ENCODE peak calls at places on chromosomes 13 and 19, in four cellular contexts. I, F, C and V are unnamed samples.

GRCh38 chr13:99979453-99980200 is 2.0 kb upstream of the ZIC2 start:
- DNase-seq in I (no peak), F (no peak), C (peak; percentile 40), V (peak; percentile 54)

GRCh38 chr13:112877496-112877895 is 91.5 kb upstream of the MCF2L start:
- DNase-seq in I (no peak), F (no peak), C (peak; percentile 33), V (no peak)

GRCh38 chr19:1307755-1308303 is 22.2 kb downstream of the EFNA2 start:
- DNase-seq in I (no peak), F (no peak), C (no peak), V (no peak)

GRCh38 chr19:1746401-1747284 is 6.7 kb upstream of the ONECUT3 start:
- DNase-seq in I (no peak), F (no peak), C (no peak), V (no peak)

GRCh38 chr13:25630327-25630726 is 258.6 kb downstream of the ATP8A2 start:
- DNase-seq in I (no peak), F (no peak), C (no peak), V (no peak)

GRCh38 chr13:42996584-42996983 is 4.5 kb upstream of the EPSTI1 start:
- DNase-seq in I (no peak), F (peak; percentile 89), C (no peak), V (no peak)

GRCh38 chr19:10283786-10284540 is 2.8 kb upstream of the ICAM4 start:
- DNase-seq in I (no peak), F (no peak), C (no peak), V (no peak)

GRCh38 chr13:49877629-49878218 is 58.4 kb downstream of the SPRYD7 start:
- DNase-seq in I (no peak), F (no peak), C (no peak), V (no peak)

GRCh38 chr19:8880864-8881488 is 48.8 kb downstream of the MBD3L1 start:
- DNase-seq in I (no peak), F (no peak), C (no peak), V (no peak)

GRCh38 chr13:26019881-26020535 is 31.8 kb downstream of the SHISA2 start:
- DNase-seq in I (no peak), F (peak; percentile 61), C (no peak), V (no peak)

GRCh38 chr13:39016789-39017188 is 21.1 kb downstream of the PROSER1 start:
- DNase-seq in I (no peak), F (no peak), C (no peak), V (no peak)

GRCh38 chr19:57949702-57950101 is 2.2 kb upstream of the ZNF256 start:
- DNase-seq in I (no peak), F (no peak), C (no peak), V (no peak)

GRCh38 chr13:25130944-25131343 is 35.0 kb downstream of the PABPC3 start:
- DNase-seq in I (no peak), F (no peak), C (no peak), V (no peak)

GRCh38 chr19:7458675-7459074 is 30.2 kb downstream of the PEX11G start:
- DNase-seq in I (no peak), F (no peak), C (peak; percentile 43), V (no peak)

GRCh38 chr19:49746206-49746958 is 16.7 kb downstream of the TSKS start:
- DNase-seq in I (peak; percentile 46), F (no peak), C (peak; percentile 58), V (no peak)

GRCh38 chr19:17778621-17779280 is 16.2 kb upstream of the B3GNT3 start:
- DNase-seq in I (no peak), F (no peak), C (no peak), V (no peak)

GRCh38 chr13:102402292-102402691 is 444 bp upstream of the FGF14 start:
- DNase-seq in I (no peak), F (no peak), C (peak; percentile 46), V (peak; percentile 73)
- H3K4me3 ChIP-seq in I (no peak overlapping the region), F (no peak overlapping the region), C (peak overlapping the region; percentile 9), V (peak overlapping the region; percentile 58)

DNA sequence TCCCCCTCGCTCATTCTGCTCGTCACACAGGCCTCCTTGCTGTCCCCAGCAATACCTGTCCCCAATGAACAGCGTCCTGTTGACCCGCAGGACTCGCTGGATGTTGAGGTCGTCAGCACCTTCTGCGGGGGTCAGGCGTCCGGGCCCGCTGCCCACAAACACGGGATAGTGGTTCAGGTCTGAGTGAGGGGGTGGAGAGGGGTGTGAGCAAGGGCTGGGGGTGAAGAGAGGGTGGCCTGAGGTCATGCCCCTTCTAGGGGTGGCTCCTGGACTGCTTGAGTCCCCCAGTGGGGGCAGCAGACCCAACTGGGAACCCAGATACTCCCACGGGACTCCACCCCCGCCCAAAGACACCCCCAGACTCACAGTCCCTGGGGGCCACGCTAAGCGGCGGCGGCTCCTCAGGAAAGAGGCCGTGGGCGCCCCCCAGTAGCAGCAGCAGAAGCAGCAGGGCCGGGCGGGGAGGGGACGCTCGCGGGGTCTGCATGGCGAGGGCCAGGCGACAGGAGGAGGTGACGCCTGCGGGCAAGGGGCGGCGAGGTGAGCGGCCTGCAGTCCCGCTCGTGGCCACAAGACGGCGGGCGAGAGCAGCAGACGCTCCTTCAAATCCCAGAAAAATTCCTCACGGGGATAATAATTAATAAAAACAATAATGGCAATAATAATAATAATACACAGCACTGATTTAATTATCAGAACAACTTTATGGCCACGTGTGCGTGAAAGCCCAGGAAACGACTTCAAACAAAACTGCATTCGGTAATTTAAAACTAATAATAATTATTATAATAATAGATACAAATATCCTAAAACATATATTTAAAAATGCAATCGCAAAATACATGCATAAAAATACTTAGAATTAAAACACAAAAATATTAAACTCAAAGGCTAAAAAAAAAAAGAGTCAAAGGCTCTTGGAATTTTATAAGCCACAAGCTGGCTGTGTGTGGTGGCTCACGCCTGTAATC is 1.2 kb downstream of the SEMA6B start:
- DNase-seq in I (no peak), F (no peak), C (peak; percentile 65), V (no peak)
- H3K4me3 ChIP-seq in I (peak overlapping the region; percentile 43), F (no peak overlapping the region), C (no peak overlapping the region), V (peak overlapping the region; percentile 37)

GRCh38 chr19:14333101-14333871 is 48.0 kb upstream of the ADGRE5 start:
- DNase-seq in I (no peak), F (no peak), C (peak; percentile 53), V (no peak)
- H3K4me3 ChIP-seq in I (no peak overlapping the region), F (peak overlapping the region; percentile 22), C (peak overlapping the region; percentile 29), V (peak overlapping the region; percentile 45)

DNA sequence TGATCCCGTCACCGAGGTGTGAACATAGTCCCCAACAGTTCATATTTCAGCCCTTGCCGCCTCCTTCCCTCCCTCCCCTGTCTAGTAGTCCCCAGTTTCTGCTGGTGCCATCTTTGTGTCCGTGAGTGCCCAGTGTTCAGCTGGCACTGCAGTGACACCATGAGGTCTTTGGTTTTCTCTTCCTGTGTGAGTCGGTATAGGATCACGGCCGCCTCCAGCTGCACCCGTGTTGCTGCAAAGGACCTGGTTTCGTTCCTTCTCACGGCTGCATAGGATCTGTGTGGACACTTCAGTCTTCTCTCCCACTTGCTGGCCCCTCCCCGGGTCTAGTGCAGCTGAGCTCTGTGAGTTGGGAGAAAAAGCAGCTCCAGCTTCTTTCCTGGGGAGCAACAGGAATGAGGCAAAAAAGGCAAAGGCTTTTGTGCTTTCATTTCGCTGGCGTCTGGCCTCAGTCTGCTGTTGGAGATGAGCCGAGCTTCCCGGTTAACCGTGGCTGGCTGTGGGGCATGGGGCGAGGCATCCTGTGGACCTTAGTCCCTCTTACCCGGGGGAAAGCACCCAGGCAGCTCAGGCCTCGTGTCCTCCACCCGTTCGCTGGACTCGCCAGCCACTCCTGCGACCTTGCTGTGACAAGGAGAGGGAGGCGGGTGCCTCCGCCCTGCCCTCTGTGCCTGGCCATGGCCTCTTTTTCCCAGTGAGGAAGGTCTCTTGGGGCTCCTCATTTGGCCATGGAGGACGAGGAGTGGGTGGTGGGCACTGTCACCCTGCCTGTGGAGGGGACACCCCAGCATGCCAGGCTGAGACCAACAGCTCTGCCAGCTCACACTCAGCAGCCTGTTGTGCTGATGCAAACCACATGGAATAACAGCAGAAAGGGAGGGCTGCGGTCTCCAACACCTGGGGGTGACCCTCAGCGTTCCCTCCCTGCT is 196.5 kb downstream of the TEX29 start:
- DNase-seq in I (no peak), F (no peak), C (peak; percentile 28), V (peak; percentile 43)
- H3K4me3 ChIP-seq in I (no peak overlapping the region), F (no peak overlapping the region), C (no peak overlapping the region), V (no peak overlapping the region)

GRCh38 chr19:18780081-18780480 is 11.0 kb downstream of the COMP start:
- DNase-seq in I (no peak), F (no peak), C (no peak), V (no peak)
- H3K4me3 ChIP-seq in I (no peak overlapping the region), F (no peak overlapping the region), C (no peak overlapping the region), V (no peak overlapping the region)

GRCh38 chr19:36379510-36379819 is 464 bp upstream of the ZFP14 start:
- DNase-seq in I (no peak), F (no peak), C (no peak), V (no peak)
- H3K4me3 ChIP-seq in I (peak overlapping the region; percentile 81), F (peak overlapping the region; percentile 80), C (peak overlapping the region; percentile 70), V (peak overlapping the region; percentile 79)